ENCODE peak calls at places on chromosome 12, in ten cellular contexts. U is neural progenitor cell; I is PC-3; L is heart left ventricle; S is right lobe of liver; Y is left ventricle myocardium inferior; N is sigmoid colon; Z is HAP-1; K is A673; E is CD8-positive, alpha-beta memory T cell. A is an unnamed sample. For H3K4me1, the result is how much of the 10 kb centered on the place peaks cover.

GRCh38 chr12:121461048-121461447 is 61.1 kb downstream of the RNF34 start:
- DNase-seq in U (no peak), I (no peak), L (no peak), S (no peak), Y (no peak), N (no peak), Z (no peak), K (no peak), E (no peak), A (no peak)

GRCh38 chr12:69438539-69438938 is 31.6 kb upstream of the FRS2 start:
- DNase-seq in U (no peak), I (no peak), L (no peak), S (no peak), Y (no peak), N (no peak), Z (no peak), K (no peak), E (no peak), A (no peak)

GRCh38 chr12:20370001-20370381 is 1.7 kb downstream of the PDE3A start:
- DNase-seq in U (peak), I (no peak), L (peak), S (no peak), Y (peak), N (peak), Z (no peak), K (no peak), E (no peak), A (peak)

GRCh38 chr12:122646568-122647220 is 56.5 kb downstream of the HCAR2 start:
- DNase-seq in U (no peak), I (peak), L (no peak), S (no peak), Y (no peak), N (no peak), Z (no peak), K (no peak), E (no peak), A (no peak)

GRCh38 chr12:66550626-66551025 is 128.2 kb downstream of the GRIP1 start:
- DNase-seq in U (no peak), I (no peak), L (no peak), S (no peak), Y (no peak), N (no peak), Z (no peak), K (no peak), E (no peak), A (no peak)

GRCh38 chr12:79016181-79016580 is 151.6 kb downstream of the SYT1 start:
- DNase-seq in U (no peak), I (no peak), L (no peak), S (no peak), Y (no peak), N (no peak), Z (no peak), K (no peak), E (no peak), A (no peak)

GRCh38 chr12:49049566-49050224 is 10.9 kb downstream of the KMT2D start:
- DNase-seq in U (no peak), I (peak), L (peak), S (no peak), Y (no peak), N (no peak), Z (no peak), K (peak), E (no peak), A (no peak)

GRCh38 chr12:90250766-90251165 is 542.1 kb upstream of the ATP2B1 start:
- DNase-seq in U (no peak), I (peak), L (peak), S (no peak), Y (no peak), N (peak), Z (no peak), K (no peak), E (no peak), A (peak)

GRCh38 chr12:15146585-15146984 is 74.6 kb downstream of the RERG start:
- DNase-seq in U (peak), I (no peak), L (no peak), S (no peak), Y (no peak), N (no peak), Z (no peak), K (no peak), E (no peak), A (no peak)

GRCh38 chr12:56931474-56931978 is 2.7 kb downstream of the SDR9C7 start:
- DNase-seq in U (peak), I (peak), L (no peak), S (no peak), Y (no peak), N (no peak), Z (peak), K (peak), E (no peak), A (peak)

GRCh38 chr12:74365178-74365964 is 172.3 kb upstream of the ATXN7L3B start:
- DNase-seq in U (peak), I (peak), L (no peak), S (no peak), Y (no peak), N (no peak), Z (peak), K (peak), E (no peak), A (peak)

GRCh38 chr12:57759360-57759980 is 4.6 kb downstream of the MARCHF9 start:
- DNase-seq in U (no peak), I (peak), L (no peak), S (no peak), Y (no peak), N (no peak), Z (no peak), K (no peak), E (peak), A (peak)

GRCh38 chr12:116666305-116666673 is 71.6 kb downstream of the SPRING1 start:
- DNase-seq in U (no peak), I (no peak), L (no peak), S (no peak), Y (no peak), N (no peak), Z (no peak), K (no peak), E (no peak), A (no peak)

GRCh38 chr12:76790564-76791552 is 26.9 kb downstream of the ZDHHC17 start:
- DNase-seq in U (peak), I (peak), L (no peak), S (no peak), Y (no peak), N (no peak), Z (peak), K (peak), E (peak), A (peak)

GRCh38 chr12:88409257-88409656 is 171.0 kb downstream of the KITLG start:
- DNase-seq in U (no peak), I (no peak), L (no peak), S (no peak), Y (no peak), N (no peak), Z (no peak), K (no peak), E (no peak), A (no peak)

GRCh38 chr12:64674367-64674922 is 64.2 kb downstream of the RASSF3 start:
- DNase-seq in U (no peak), I (no peak), L (no peak), S (no peak), Y (no peak), N (no peak), Z (no peak), K (no peak), E (peak), A (no peak)

GRCh38 chr12:107560194-107560905 is 125.2 kb upstream of the PWP1 start:
- DNase-seq in U (peak), I (no peak), L (no peak), S (no peak), Y (no peak), N (no peak), Z (peak), K (peak), E (no peak), A (peak)

GRCh38 chr12:41983394-41983793 is 161.3 kb downstream of the GXYLT1 start:
- DNase-seq in U (no peak), I (no peak), L (no peak), S (no peak), Y (no peak), N (no peak), Z (no peak), K (peak), E (no peak), A (no peak)

GRCh38 chr12:124403273-124403672 is 108.4 kb downstream of the RFLNA start:
- DNase-seq in U (no peak), I (no peak), L (peak), S (no peak), Y (no peak), N (peak), Z (no peak), K (no peak), E (no peak), A (no peak)

GRCh38 chr12:58302487-58303011 is 361.2 kb downstream of the ATP23 start:
- DNase-seq in U (no peak), I (peak), L (no peak), S (no peak), Y (no peak), N (no peak), Z (no peak), K (no peak), E (no peak), A (peak)

GRCh38 chr12:95396849-95397498 is 77.0 kb upstream of the METAP2 start:
- DNase-seq in U (no peak), I (peak), L (no peak), S (no peak), Y (no peak), N (no peak), Z (no peak), K (no peak), E (no peak), A (no peak)

GRCh38 chr12:89162704-89163261 is 189.5 kb downstream of the DUSP6 start:
- DNase-seq in U (no peak), I (peak), L (peak), S (peak), Y (peak), N (peak), Z (no peak), K (peak), E (no peak), A (peak)

GRCh38 chr12:99026332-99027116 is 381.4 kb downstream of the APAF1 start:
- DNase-seq in U (no peak), I (no peak), L (no peak), S (no peak), Y (no peak), N (no peak), Z (peak), K (no peak), E (no peak), A (no peak)
- H3K4me1 ChIP-seq in U (under half), I (under half), L (under half), S (under half), Y (under half), N (under half), Z (under half), K (under half), E (under half), A (under half)

GRCh38 chr12:53197011-53197640 is 9.9 kb downstream of the ITGB7 start:
- DNase-seq in U (no peak), I (no peak), L (no peak), S (no peak), Y (no peak), N (peak), Z (no peak), K (no peak), E (no peak), A (no peak)
- H3K4me3 ChIP-seq in U (peak), I (no peak), L (peak), S (peak), Y (peak), N (peak), Z (no peak), K (no peak), E (no peak), A (no peak)

GRCh38 chr12:52191841-52192791 is at the start of gene KRT80:
- DNase-seq in U (no peak), I (peak), L (peak), S (peak), Y (peak), N (peak), Z (no peak), K (peak), E (no peak), A (peak)
- H3K4me1 ChIP-seq in U (under half), I (half or more), L (under half), S (under half), Y (under half), N (under half), Z (under half), K (under half), E (under half), A (under half)

GRCh38 chr12:2058837-2059236 is 6.0 kb downstream of the CACNA1C start:
- DNase-seq in U (peak), I (no peak), L (no peak), S (no peak), Y (no peak), N (no peak), Z (no peak), K (no peak), E (no peak), A (no peak)
- H3K4me3 ChIP-seq in U (no peak), I (no peak), L (no peak), S (no peak), Y (no peak), N (no peak), Z (no peak), K (no peak), E (no peak), A (no peak)

GRCh38 chr12:46790066-46790465 is 35.7 kb downstream of the SLC38A4 start:
- DNase-seq in U (no peak), I (no peak), L (no peak), S (no peak), Y (no peak), N (no peak), Z (no peak), K (no peak), E (no peak), A (no peak)
- H3K4me1 ChIP-seq in U (under half), I (under half), L (under half), S (under half), Y (under half), N (under half), Z (under half), K (under half), E (under half), A (under half)

GRCh38 chr12:62468394-62468793 is 1.8 kb downstream of the MON2 start:
- DNase-seq in U (no peak), I (peak), L (no peak), S (no peak), Y (no peak), N (no peak), Z (no peak), K (peak), E (no peak), A (no peak)
- H3K4me3 ChIP-seq in U (peak), I (peak), L (peak), S (no peak), Y (peak), N (no peak), Z (peak), K (peak), E (no peak), A (no peak)

DNA sequence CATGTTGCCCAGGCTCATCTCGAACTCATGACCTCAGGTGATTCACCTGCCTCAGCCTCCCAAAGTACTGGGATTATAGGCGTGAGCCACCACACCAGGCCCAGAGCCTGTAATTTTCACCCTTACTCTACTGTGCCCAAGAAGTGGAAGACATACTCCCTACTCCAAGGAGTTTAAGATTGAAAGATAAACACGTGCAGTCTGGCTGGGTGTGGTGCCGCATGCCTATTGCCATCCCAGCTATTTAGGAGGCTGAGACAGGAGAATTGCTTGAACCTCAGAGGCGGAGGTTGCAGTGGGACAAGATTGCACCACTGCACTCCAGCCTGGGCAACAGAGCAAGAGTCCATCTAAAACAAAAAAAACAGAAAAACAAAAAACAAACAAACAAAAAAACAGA is 90.0 kb downstream of the NINJ2 start:
- DNase-seq in U (no peak), I (no peak), L (no peak), S (no peak), Y (peak), N (peak), Z (no peak), K (no peak), E (no peak), A (no peak)
- H3K4me1 ChIP-seq in U (under half), I (under half), L (half or more), S (under half), Y (half or more), N (under half), Z (under half), K (under half), E (under half), A (under half)

GRCh38 chr12:45234134-45234865 is 18.4 kb downstream of the ANO6 start:
- DNase-seq in U (peak), I (peak), L (no peak), S (no peak), Y (no peak), N (peak), Z (peak), K (peak), E (no peak), A (peak)
- H3K4me3 ChIP-seq in U (no peak), I (peak), L (peak), S (no peak), Y (peak), N (no peak), Z (no peak), K (no peak), E (no peak), A (no peak)

DNA sequence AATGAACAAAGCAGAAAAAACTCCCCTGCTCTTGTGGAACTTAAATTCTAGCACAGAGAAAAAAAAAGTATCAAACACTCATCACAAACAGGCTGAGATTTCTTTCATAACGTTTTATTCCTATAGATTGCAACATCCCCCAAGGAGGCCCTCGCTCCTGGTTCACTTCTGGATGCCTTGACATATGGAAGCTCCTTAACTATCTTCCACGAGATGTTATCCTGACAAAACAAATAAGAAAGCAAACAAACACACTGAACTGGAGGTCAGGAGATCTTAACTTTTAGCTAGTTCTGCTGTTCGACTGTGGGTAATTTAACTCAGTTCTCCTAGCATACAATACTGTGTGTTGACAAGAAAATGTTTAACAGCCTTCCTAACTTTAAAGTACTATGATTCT is 104.8 kb downstream of the ETV6 start:
- DNase-seq in U (no peak), I (no peak), L (no peak), S (no peak), Y (no peak), N (no peak), Z (no peak), K (no peak), E (no peak), A (no peak)
- H3K4me1 ChIP-seq in U (under half), I (under half), L (half or more), S (under half), Y (half or more), N (under half), Z (under half), K (under half), E (under half), A (under half)

GRCh38 chr12:113467154-113467513 is 4.5 kb downstream of the LHX5 start:
- DNase-seq in U (no peak), I (no peak), L (no peak), S (no peak), Y (no peak), N (no peak), Z (no peak), K (no peak), E (no peak), A (no peak)
- H3K4me3 ChIP-seq in U (peak), I (peak), L (peak), S (peak), Y (peak), N (no peak), Z (peak), K (peak), E (no peak), A (peak)

A was measured in small intestine.